ENCODE peak calls at places on chromosomes 7 and 10, in five cellular contexts. T, N, E, I and S are unnamed samples.

GRCh38 chr10:49441488-49442476 is 45.9 kb upstream of the DRGX start:
- ATAC-seq in T (no peak), N (no peak), E (no peak), I (peak; percentile 24), S (no peak)

GRCh38 chr7:30458311-30458710 is 20.3 kb downstream of the NOD1 start:
- ATAC-seq in T (no peak), N (no peak), E (no peak), I (no peak), S (no peak)

GRCh38 chr10:64733980-64734379 is 1212.8 kb downstream of the REEP3 start:
- ATAC-seq in T (peak; percentile 79), N (peak; percentile 58), E (peak; percentile 68), I (no peak), S (no peak)

GRCh38 chr7:107856806-107857540 is 34.0 kb upstream of the DLD start:
- ATAC-seq in T (peak; percentile 62), N (no peak), E (peak; percentile 96), I (peak; percentile 16), S (no peak)

GRCh38 chr10:3525832-3526449 is 259.1 kb downstream of the KLF6 start:
- ATAC-seq in T (no peak), N (peak; percentile 61), E (peak; percentile 50), I (peak; percentile 86), S (peak; percentile 81)

GRCh38 chr10:44284198-44285084 is 100.5 kb downstream of the CXCL12 start:
- ATAC-seq in T (no peak), N (peak; percentile 82), E (peak; percentile 100), I (no peak), S (no peak)

GRCh38 chr7:20442951-20443350 is 112.3 kb downstream of the ITGB8 start:
- ATAC-seq in T (no peak), N (no peak), E (no peak), I (peak; percentile 13), S (no peak)

GRCh38 chr10:92756233-92757065 is 66.7 kb downstream of the HHEX start:
- ATAC-seq in T (peak; percentile 92), N (peak; percentile 80), E (peak; percentile 75), I (peak; percentile 30), S (no peak)

GRCh38 chr7:113657603-113658002 is 261.2 kb downstream of the PPP1R3A start:
- ATAC-seq in T (peak; percentile 94), N (no peak), E (no peak), I (no peak), S (no peak)

GRCh38 chr7:1513657-1514095 is 9.5 kb upstream of the INTS1 start:
- ATAC-seq in T (no peak), N (no peak), E (no peak), I (peak; percentile 38), S (no peak)

GRCh38 chr10:124624875-124625274 is 119.3 kb downstream of the FAM53B start:
- ATAC-seq in T (peak; percentile 36), N (no peak), E (no peak), I (no peak), S (no peak)

GRCh38 chr7:67725437-67725836 is 728.8 kb downstream of the TYW1 start:
- ATAC-seq in T (no peak), N (no peak), E (no peak), I (no peak), S (no peak)

GRCh38 chr7:72069263-72069662 is 342.9 kb downstream of the CALN1 start:
- ATAC-seq in T (no peak), N (peak; percentile 55), E (no peak), I (no peak), S (no peak)

GRCh38 chr7:72077776-72078175 is 334.4 kb downstream of the CALN1 start:
- ATAC-seq in T (no peak), N (no peak), E (no peak), I (no peak), S (no peak)

GRCh38 chr7:72078301-72078700 is 333.8 kb downstream of the CALN1 start:
- ATAC-seq in T (no peak), N (no peak), E (no peak), I (no peak), S (no peak)

DNA sequence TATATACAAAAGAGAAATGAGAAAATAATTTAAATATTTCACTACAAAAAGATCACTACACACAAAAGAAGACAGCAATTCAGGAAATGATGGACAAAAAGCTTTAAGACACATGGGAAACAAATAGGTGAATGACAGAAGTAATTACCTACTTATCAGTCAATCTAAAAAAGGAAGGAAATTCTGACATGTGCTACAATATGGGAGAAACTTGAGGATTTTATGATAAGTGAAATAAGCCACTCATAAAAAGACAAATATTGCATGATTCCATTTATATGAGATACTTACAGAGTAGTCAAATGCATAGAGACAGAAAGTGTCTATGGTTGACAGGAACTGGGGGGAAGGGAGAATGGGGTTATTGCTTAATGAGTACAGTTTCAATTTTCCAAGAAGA is 339.2 kb downstream of the CALN1 start:
- ATAC-seq in T (no peak), N (no peak), E (no peak), I (no peak), S (no peak)
- TF ChIP-seq EP300 in T (no peak), N (no peak), E (no peak), I (no peak), S (no peak)

GRCh38 chr7:105389090-105389650 is 449 bp upstream of the SRPK2 start:
- ATAC-seq in T (peak; percentile 49), N (peak; percentile 69), E (peak; percentile 80), I (peak; percentile 72), S (peak; percentile 59)
- H3K27ac ChIP-seq in T (no peak overlapping the region), N (peak overlapping the region; percentile 51), E (peak overlapping the region; percentile 39), I (no peak overlapping the region), S (peak overlapping the region; percentile 86)

DNA sequence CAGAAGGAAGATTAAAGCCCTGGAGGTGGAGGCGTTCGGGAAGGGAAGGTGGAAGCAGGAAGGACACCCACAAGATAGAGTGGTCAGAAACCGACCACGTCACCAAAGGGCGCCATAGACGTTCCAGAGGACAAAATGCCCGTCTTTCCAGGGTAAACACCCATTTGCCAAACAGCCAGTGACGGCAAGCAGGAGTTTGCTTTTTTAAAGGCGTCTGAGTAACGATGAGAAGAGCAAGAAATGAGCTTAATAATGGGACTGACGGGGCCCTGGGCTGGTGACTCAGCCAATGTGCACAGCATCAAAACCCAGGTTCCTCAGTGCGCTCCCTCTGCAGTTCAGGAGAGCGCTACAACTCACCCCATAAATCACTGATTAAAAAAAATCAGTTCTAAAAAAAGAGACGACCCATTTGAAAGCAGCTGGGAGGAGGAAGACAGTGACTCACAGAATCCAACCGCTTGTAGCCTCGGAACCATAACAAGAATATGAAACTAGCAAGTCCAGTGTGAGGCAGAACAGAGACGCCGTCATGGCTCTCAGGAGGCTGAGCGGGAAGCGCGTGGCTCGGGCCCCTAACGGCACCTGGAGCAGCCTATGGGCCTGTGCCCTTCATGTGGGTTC is 5.9 kb downstream of the DIP2C start:
- ATAC-seq in T (no peak), N (peak; percentile 41), E (no peak), I (peak; percentile 89), S (peak; percentile 85)
- TF ChIP-seq POLR2AphosphoS5 in T (no peak), N (no peak), E (no peak), I (no peak), S (peak; percentile 87)

GRCh38 chr7:47049234-47049774 is 532.6 kb downstream of the TNS3 start:
- ATAC-seq in T (no peak), N (no peak), E (no peak), I (no peak), S (no peak)
- TF ChIP-seq EP300 in T (no peak), N (no peak), E (no peak), I (no peak), S (no peak)